ENCODE peak calls at places on chromosomes 1 and 21, in five cellular contexts. F is right atrium auricular region, R is fibroblast of lung, O is HCT116, C is uterus. B is an unnamed sample.
A peak's percentile ranks its signal among the peaks of the same experiment; 100 is the strongest.

GRCh38 chr1:247332215-247332900 is 691 bp upstream of the ZNF496 start:
- DNase-seq in R (peak; percentile 48), F (no peak), O (no peak), C (peak; percentile 41), B (peak; percentile 43)

GRCh38 chr21:43858806-43859648 is 6.0 kb upstream of the AGPAT3 start:
- DNase-seq in O (no peak), C (no peak), R (no peak), F (no peak), B (no peak)

GRCh38 chr21:30839304-30839703 is 9.7 kb upstream of the KRTAP7-1 start:
- DNase-seq in F (no peak), O (no peak), C (no peak), R (no peak), B (peak; percentile 8)

GRCh38 chr1:171738921-171739320 is 2.9 kb downstream of the VAMP4 start:
- DNase-seq in F (no peak), C (no peak), R (peak; percentile 13), O (no peak), B (no peak)

GRCh38 chr1:53375440-53375839 is 47.6 kb upstream of the LRP8 start:
- DNase-seq in O (no peak), F (no peak), R (no peak), C (peak; percentile 5), B (no peak)

GRCh38 chr1:181743878-181744312 is 260.6 kb downstream of the CACNA1E start:
- DNase-seq in C (no peak), O (no peak), F (no peak), R (peak; percentile 3), B (no peak)

GRCh38 chr1:116806245-116806644 is 52.0 kb downstream of the CD2 start:
- DNase-seq in C (no peak), R (no peak), O (no peak), F (peak; percentile 42), B (peak; percentile 57)

GRCh38 chr1:31830511-31830910 is 14.7 kb upstream of the SPOCD1 start:
- DNase-seq in R (no peak), O (no peak), C (no peak), F (no peak), B (no peak)

GRCh38 chr1:168400139-168400538 is 119.5 kb downstream of the TBX19 start:
- DNase-seq in O (no peak), C (no peak), F (no peak), R (no peak), B (no peak)

GRCh38 chr1:171902527-171902926 is 61.2 kb downstream of the DNM3 start:
- DNase-seq in F (no peak), R (no peak), O (no peak), C (no peak), B (no peak)

GRCh38 chr1:54490361-54491248 is 57.4 kb upstream of the ACOT11 start:
- DNase-seq in O (no peak), C (no peak), F (no peak), R (no peak), B (no peak)

GRCh38 chr1:219174672-219175564 is 1.2 kb downstream of the LYPLAL1 start:
- DNase-seq in R (peak; percentile 95), O (no peak), F (no peak), C (peak; percentile 57), B (peak; percentile 43)

GRCh38 chr1:246292571-246292970 is 214.5 kb downstream of the SMYD3 start:
- DNase-seq in F (no peak), R (no peak), C (no peak), O (no peak), B (no peak)

GRCh38 chr21:44969965-44970755 is 30.3 kb downstream of the SLX9 start:
- DNase-seq in C (no peak), O (no peak), F (no peak), R (peak; percentile 56), B (no peak)

GRCh38 chr1:227883073-227883520 is 64.6 kb downstream of the WNT9A start:
- DNase-seq in F (peak; percentile 50), C (no peak), R (no peak), O (no peak), B (no peak)

GRCh38 chr1:165666152-165666551 is 32.2 kb downstream of the ALDH9A1 start:
- DNase-seq in F (no peak), R (peak; percentile 36), C (no peak), O (no peak), B (no peak)

GRCh38 chr1:232039303-232039702 is 412.7 kb downstream of the DISC1 start:
- DNase-seq in C (no peak), O (no peak), F (no peak), R (peak; percentile 83), B (no peak)

GRCh38 chr1:21152423-21153100 is 24.1 kb downstream of the EIF4G3 start:
- DNase-seq in C (no peak), O (no peak), R (peak; percentile 36), F (no peak), B (no peak)

GRCh38 chr1:240878631-240879030 is 266.7 kb upstream of the GREM2 start:
- DNase-seq in C (no peak), O (no peak), R (no peak), F (no peak), B (no peak)

GRCh38 chr1:33435096-33435820 is 4.4 kb upstream of the PHC2 start:
- DNase-seq in O (no peak), R (peak; percentile 69), C (no peak), F (no peak), B (no peak)

GRCh38 chr1:162689745-162690671 is 57.7 kb downstream of the DDR2 start:
- DNase-seq in C (no peak), O (no peak), R (peak; percentile 54), F (no peak), B (no peak)
- H3K4me1 ChIP-seq in C (peaks cover 10% of the 10 kb centered on the region), O (peaks cover 17% of the 10 kb centered on the region), R (peaks cover 32% of the 10 kb centered on the region), F (no peaks in the 10 kb centered on the region), B (no peaks in the 10 kb centered on the region)

GRCh38 chr1:2237773-2238172 is 9.7 kb downstream of the SKI start:
- DNase-seq in R (no peak), C (no peak), F (no peak), O (no peak), B (peak; percentile 42)

GRCh38 chr1:2235300-2235998 is 7.3 kb downstream of the SKI start:
- DNase-seq in O (no peak), F (no peak), C (no peak), R (no peak), B (no peak)

GRCh38 chr1:2234762-2235113 is 6.6 kb downstream of the SKI start:
- DNase-seq in R (no peak), C (peak; percentile 58), O (no peak), F (no peak), B (peak; percentile 58)

GRCh38 chr1:2238361-2239055 is 10.4 kb downstream of the SKI start:
- DNase-seq in F (no peak), R (no peak), C (no peak), O (no peak), B (no peak)

DNA sequence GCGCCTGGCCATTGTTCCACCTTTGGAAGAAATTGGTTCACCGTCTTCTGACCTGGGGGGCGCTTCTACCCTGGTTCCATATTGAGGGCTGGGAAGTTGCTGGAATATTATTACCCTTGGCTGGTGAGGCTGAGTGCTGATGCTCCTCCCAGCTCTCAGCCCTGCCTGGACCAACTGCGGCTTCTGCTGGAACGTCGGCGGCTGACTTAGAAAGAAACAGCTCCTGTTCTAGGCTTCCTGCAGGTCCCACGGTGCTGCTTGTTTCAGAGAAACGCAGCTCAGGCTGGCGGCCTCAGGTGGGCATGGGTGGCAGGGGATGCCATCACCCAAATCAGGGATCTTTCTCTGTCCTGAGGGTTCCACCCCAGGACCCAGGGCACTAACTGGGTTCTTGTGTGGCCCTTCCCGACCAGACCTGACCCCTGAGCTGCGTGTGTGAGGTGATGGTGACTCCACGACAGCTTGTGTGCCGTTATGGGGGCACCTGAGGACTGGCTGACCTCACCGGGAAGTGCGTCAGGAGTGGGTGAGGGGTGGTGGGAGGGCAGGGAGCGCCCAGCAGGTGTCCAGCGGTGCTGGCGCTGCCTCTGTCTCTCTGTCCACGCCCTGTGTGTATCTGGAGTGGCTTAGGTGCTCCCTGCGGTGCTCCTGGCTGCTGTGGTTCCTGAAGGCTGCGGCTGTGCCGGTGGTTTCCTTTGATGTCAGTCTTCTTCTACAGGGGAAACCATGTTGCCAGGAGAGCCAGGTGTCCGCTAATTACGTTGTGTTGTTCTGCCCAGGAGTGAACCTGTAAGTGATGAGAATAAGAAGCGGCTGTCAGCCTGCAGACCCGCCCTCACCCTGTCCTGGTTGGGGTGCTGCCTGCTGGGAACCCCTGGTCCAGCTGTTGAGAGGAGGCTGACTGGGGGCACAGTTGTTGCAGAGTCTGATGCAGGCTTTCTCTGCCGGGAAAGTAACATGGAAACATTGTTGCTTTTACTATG is 8.9 kb downstream of the SKI start:
- DNase-seq in C (no peak), F (no peak), O (no peak), R (no peak), B (peak; percentile 74)
- H3K4me1 ChIP-seq in C (peaks cover 82% of the 10 kb centered on the region), F (no peaks in the 10 kb centered on the region), O (no peaks in the 10 kb centered on the region), R (peaks cover 26% of the 10 kb centered on the region), B (peaks cover 100% of the 10 kb centered on the region)

DNA sequence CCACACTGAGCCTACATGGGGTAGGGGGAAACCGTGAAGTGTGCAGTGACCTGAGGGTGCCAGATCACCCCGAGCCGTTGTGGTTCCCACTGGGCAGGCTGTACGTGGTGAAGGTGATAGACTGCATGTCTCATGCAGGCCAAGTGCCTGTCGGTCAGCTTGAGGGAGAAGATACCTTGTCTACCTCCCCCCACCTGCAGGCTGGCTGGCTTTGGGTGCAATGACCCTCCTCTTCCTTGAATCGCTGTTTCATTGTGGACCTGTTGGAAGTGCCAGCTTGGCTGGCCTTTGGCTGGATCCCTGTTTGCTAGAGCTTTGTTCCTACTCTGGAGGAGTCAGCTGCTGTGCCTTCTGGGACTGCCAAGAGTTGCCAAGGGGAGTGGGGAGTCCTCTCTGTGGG is 92.5 kb downstream of the GALNT2 start:
- DNase-seq in F (no peak), C (peak; percentile 4), O (no peak), R (no peak), B (no peak)
- H3K4me1 ChIP-seq in F (no peaks in the 10 kb centered on the region), C (no peaks in the 10 kb centered on the region), O (no peaks in the 10 kb centered on the region), R (peaks cover 2% of the 10 kb centered on the region), B (no peaks in the 10 kb centered on the region)

GRCh38 chr1:27601321-27601770 is 2.6 kb downstream of the AHDC1 start:
- DNase-seq in O (no peak), C (no peak), R (no peak), F (no peak), B (no peak)

GRCh38 chr1:27598902-27599528 is 4.9 kb downstream of the AHDC1 start:
- DNase-seq in F (peak; percentile 86), R (peak; percentile 89), O (no peak), C (peak; percentile 88), B (no peak)

GRCh38 chr1:27600500-27601175 is 3.3 kb downstream of the AHDC1 start:
- DNase-seq in F (no peak), R (peak; percentile 57), O (no peak), C (peak; percentile 44), B (no peak)

GRCh38 chr1:27598288-27598687 is 5.7 kb downstream of the AHDC1 start:
- DNase-seq in R (no peak), O (no peak), C (peak; percentile 71), F (no peak), B (no peak)

DNA sequence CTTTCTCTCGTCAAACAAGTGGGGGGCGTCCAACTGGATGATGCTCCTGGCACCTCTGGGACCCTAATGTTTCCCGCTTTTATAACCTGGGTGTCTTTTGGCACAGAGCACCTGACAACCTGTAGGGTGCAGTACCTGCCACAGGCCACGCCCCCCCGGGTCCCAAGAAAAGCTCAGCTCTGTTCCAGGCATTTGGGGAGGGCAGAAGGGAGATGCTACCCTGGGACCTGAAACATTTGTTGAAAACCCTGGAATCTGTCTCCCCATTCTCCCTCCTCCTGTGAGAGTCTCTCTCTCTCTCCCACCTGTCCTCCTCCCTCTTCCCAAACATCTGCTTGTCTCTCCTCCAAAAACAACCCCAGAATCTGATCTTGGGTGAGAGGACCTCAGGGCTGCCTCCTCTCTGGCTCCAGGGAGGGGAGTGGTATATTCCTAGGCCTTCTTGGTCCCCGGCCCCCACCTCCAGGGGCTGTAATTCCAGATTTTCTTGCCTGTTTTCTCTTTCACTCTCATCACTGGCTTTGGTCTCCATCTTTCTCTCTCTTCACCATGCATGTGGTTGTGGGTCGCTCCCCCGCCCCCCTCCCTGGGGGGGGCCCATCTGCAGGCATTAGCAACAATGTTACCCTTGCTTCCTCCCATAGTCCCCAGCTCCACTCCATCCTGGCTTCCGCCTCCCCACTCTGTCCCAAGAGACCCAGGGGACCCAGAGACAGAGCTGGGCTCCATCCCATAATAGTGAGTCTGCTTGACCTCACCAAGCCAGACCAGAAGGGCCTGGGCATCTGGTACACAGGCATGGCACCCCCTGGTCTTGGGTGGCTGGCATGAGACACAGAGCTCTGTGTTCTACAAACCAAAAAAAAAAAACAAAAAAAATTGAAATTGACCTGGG is 4.1 kb downstream of the AHDC1 start:
- DNase-seq in F (no peak), O (no peak), C (peak; percentile 31), R (no peak), B (no peak)
- H3K4me1 ChIP-seq in F (no peaks in the 10 kb centered on the region), O (peaks cover 36% of the 10 kb centered on the region), C (peaks cover 50% of the 10 kb centered on the region), R (peaks cover 49% of the 10 kb centered on the region), B (peaks cover 82% of the 10 kb centered on the region)

B was measured in CD4-positive, alpha-beta memory T cell.